ENCODE peak calls at places on chromosome 17, in five cellular contexts. One of them, this sample, is unnamed.

GRCh38 chr17:182164-182751 is 808 bp upstream of the DOC2B start:
- ATAC-seq in left cardiac atrium: peak
- ATAC-seq in CD8-positive, alpha-beta T cell: no peak
- ATAC-seq in right cardiac atrium: no peak
- ATAC-seq in upper lobe of left lung: peak
- ATAC-seq in this sample: no peak

GRCh38 chr17:77563439-77564102 is 394.9 kb upstream of the TNRC6C start:
- ATAC-seq in upper lobe of left lung: peak
- ATAC-seq in CD8-positive, alpha-beta T cell: no peak
- ATAC-seq in right cardiac atrium: peak
- ATAC-seq in left cardiac atrium: no peak
- ATAC-seq in this sample: no peak

GRCh38 chr17:76139801-76140660 is 1.0 kb downstream of the FOXJ1 start:
- ATAC-seq in right cardiac atrium: no peak
- ATAC-seq in upper lobe of left lung: no peak
- ATAC-seq in left cardiac atrium: no peak
- ATAC-seq in CD8-positive, alpha-beta T cell: peak
- ATAC-seq in this sample: no peak

GRCh38 chr17:35590249-35590824 is 3.2 kb downstream of the AP2B1 start:
- ATAC-seq in right cardiac atrium: no peak
- ATAC-seq in upper lobe of left lung: no peak
- ATAC-seq in left cardiac atrium: no peak
- ATAC-seq in CD8-positive, alpha-beta T cell: no peak
- ATAC-seq in this sample: no peak

GRCh38 chr17:59778996-59779395 is 71.5 kb downstream of the VMP1 start:
- ATAC-seq in right cardiac atrium: no peak
- ATAC-seq in upper lobe of left lung: no peak
- ATAC-seq in left cardiac atrium: no peak
- ATAC-seq in CD8-positive, alpha-beta T cell: no peak
- ATAC-seq in this sample: no peak

GRCh38 chr17:75873587-75874322 is 4.6 kb downstream of the TRIM47 start:
- ATAC-seq in left cardiac atrium: no peak
- ATAC-seq in CD8-positive, alpha-beta T cell: no peak
- ATAC-seq in right cardiac atrium: no peak
- ATAC-seq in upper lobe of left lung: no peak
- ATAC-seq in this sample: no peak

GRCh38 chr17:18382441-18383078 is 5.0 kb downstream of the EVPLL start:
- ATAC-seq in CD8-positive, alpha-beta T cell: no peak
- ATAC-seq in left cardiac atrium: no peak
- ATAC-seq in upper lobe of left lung: no peak
- ATAC-seq in right cardiac atrium: peak
- ATAC-seq in this sample: no peak

GRCh38 chr17:45020354-45021138 is 30.9 kb downstream of the DCAKD start:
- ATAC-seq in left cardiac atrium: peak
- ATAC-seq in upper lobe of left lung: no peak
- ATAC-seq in right cardiac atrium: peak
- ATAC-seq in CD8-positive, alpha-beta T cell: no peak
- ATAC-seq in this sample: no peak

GRCh38 chr17:32271844-32272243 is 6.2 kb downstream of the RHBDL3 start:
- ATAC-seq in upper lobe of left lung: no peak
- ATAC-seq in right cardiac atrium: no peak
- ATAC-seq in left cardiac atrium: no peak
- ATAC-seq in CD8-positive, alpha-beta T cell: no peak
- ATAC-seq in this sample: no peak

GRCh38 chr17:31112001-31112661 is 17.4 kb downstream of the NF1 start:
- ATAC-seq in CD8-positive, alpha-beta T cell: no peak
- ATAC-seq in upper lobe of left lung: no peak
- ATAC-seq in right cardiac atrium: no peak
- ATAC-seq in left cardiac atrium: no peak
- ATAC-seq in this sample: no peak

GRCh38 chr17:34291721-34292348 is 6.3 kb downstream of the CCL11 start:
- ATAC-seq in CD8-positive, alpha-beta T cell: no peak
- ATAC-seq in left cardiac atrium: no peak
- ATAC-seq in upper lobe of left lung: no peak
- ATAC-seq in right cardiac atrium: no peak
- ATAC-seq in this sample: no peak

GRCh38 chr17:73282629-73283028 is 20.9 kb upstream of the CPSF4L start:
- ATAC-seq in right cardiac atrium: no peak
- ATAC-seq in upper lobe of left lung: no peak
- ATAC-seq in CD8-positive, alpha-beta T cell: no peak
- ATAC-seq in left cardiac atrium: no peak
- ATAC-seq in this sample: no peak

GRCh38 chr17:8696951-8697745 is 47.5 kb downstream of the CCDC42 start:
- ATAC-seq in left cardiac atrium: peak
- ATAC-seq in CD8-positive, alpha-beta T cell: no peak
- ATAC-seq in right cardiac atrium: peak
- ATAC-seq in upper lobe of left lung: peak
- ATAC-seq in this sample: peak

GRCh38 chr17:1154704-1155103 is 25.1 kb downstream of the ABR start:
- ATAC-seq in CD8-positive, alpha-beta T cell: no peak
- ATAC-seq in upper lobe of left lung: peak
- ATAC-seq in left cardiac atrium: peak
- ATAC-seq in right cardiac atrium: peak
- ATAC-seq in this sample: peak

GRCh38 chr17:54280741-54281140 is 458.0 kb downstream of the KIF2B start:
- ATAC-seq in upper lobe of left lung: no peak
- ATAC-seq in left cardiac atrium: no peak
- ATAC-seq in CD8-positive, alpha-beta T cell: no peak
- ATAC-seq in right cardiac atrium: no peak
- ATAC-seq in this sample: no peak